ENCODE peak calls at places on chromosomes 1 and 21, in eight cellular contexts. Y is DMS153, V is NCI-H774, G is left lung, Q is NCI-H2029, F is fibroblast of lung, J is iPS-NIHi11, X is astrocyte. D is an unnamed sample.

GRCh38 chr1:66695121-66695520 is 57.1 kb upstream of the DYNLT5 start:
- DNase-seq in Y (no peak), V (no peak), G (no peak), Q (no peak), F (no peak), J (peak), X (no peak), D (no peak)

GRCh38 chr1:111723871-111724270 is 15.3 kb downstream of the INKA2 start:
- DNase-seq in Y (no peak), V (no peak), G (no peak), Q (no peak), F (no peak), J (no peak), X (no peak), D (no peak)

GRCh38 chr1:81549588-81550127 is 251.1 kb upstream of the ADGRL2 start:
- DNase-seq in Y (peak), V (peak), G (no peak), Q (no peak), F (peak), J (peak), X (peak), D (no peak)

GRCh38 chr1:183989078-183989577 is 48.4 kb downstream of the COLGALT2 start:
- DNase-seq in Y (no peak), V (no peak), G (no peak), Q (no peak), F (peak), J (peak), X (peak), D (no peak)

GRCh38 chr1:79568411-79568810 is 561.9 kb upstream of the ADGRL4 start:
- DNase-seq in Y (no peak), V (no peak), G (no peak), Q (no peak), F (peak), J (no peak), X (peak), D (no peak)

GRCh38 chr1:170808229-170808870 is 127.0 kb upstream of the MROH9 start:
- DNase-seq in Y (no peak), V (no peak), G (no peak), Q (no peak), F (no peak), J (no peak), X (no peak), D (no peak)

GRCh38 chr1:18344755-18345154 is 136.0 kb upstream of the KLHDC7A start:
- DNase-seq in Y (peak), V (no peak), G (no peak), Q (no peak), F (no peak), J (no peak), X (no peak), D (no peak)

GRCh38 chr1:206985162-206985749 is 15.0 kb upstream of the FCAMR start:
- DNase-seq in Y (no peak), V (no peak), G (no peak), Q (no peak), F (no peak), J (peak), X (no peak), D (no peak)

GRCh38 chr1:240173836-240174235 is 82.2 kb downstream of the FMN2 start:
- DNase-seq in Y (no peak), V (no peak), G (no peak), Q (no peak), F (no peak), J (no peak), X (no peak), D (no peak)

GRCh38 chr1:9850442-9851162 is 26.8 kb upstream of the CLSTN1 start:
- DNase-seq in Y (no peak), V (no peak), G (no peak), Q (no peak), F (no peak), J (peak), X (no peak), D (no peak)

GRCh38 chr1:160096491-160097116 is 1.8 kb downstream of the IGSF8 start:
- DNase-seq in Y (no peak), V (no peak), G (no peak), Q (no peak), F (peak), J (no peak), X (no peak), D (no peak)

GRCh38 chr1:207284209-207284892 is 37.1 kb upstream of the CD55 start:
- DNase-seq in Y (no peak), V (no peak), G (no peak), Q (no peak), F (no peak), J (no peak), X (no peak), D (no peak)

GRCh38 chr1:195345149-195345548 is 1263.1 kb downstream of the KCNT2 start:
- DNase-seq in Y (no peak), V (no peak), G (peak), Q (no peak), F (no peak), J (no peak), X (no peak), D (no peak)

GRCh38 chr21:42515708-42516502 is 2.3 kb downstream of the SLC37A1 start:
- DNase-seq in Y (peak), V (no peak), G (peak), Q (peak), F (no peak), J (peak), X (no peak), D (no peak)

GRCh38 chr1:165828581-165829329 is 1.3 kb downstream of the UCK2 start:
- DNase-seq in Y (peak), V (peak), G (peak), Q (peak), F (peak), J (peak), X (peak), D (peak)

GRCh38 chr1:220879090-220879508 is at the start of gene HLX:
- DNase-seq in Y (no peak), V (no peak), G (peak), Q (no peak), F (peak), J (peak), X (peak), D (peak)

GRCh38 chr1:248905662-248905948 is 430 bp upstream of the PGBD2 start:
- DNase-seq in Y (no peak), V (no peak), G (no peak), Q (no peak), F (no peak), J (no peak), X (no peak), D (no peak)

GRCh38 chr1:3702990-3703728 is 49.1 kb upstream of the CCDC27 start:
- DNase-seq in Y (no peak), V (no peak), G (no peak), Q (no peak), F (no peak), J (no peak), X (peak), D (no peak)

GRCh38 chr1:152115344-152115743 is at the start of gene TCHH:
- DNase-seq in Y (no peak), V (no peak), G (no peak), Q (no peak), F (no peak), J (no peak), X (no peak), D (no peak)

GRCh38 chr1:36068866-36069265 is 15.0 kb upstream of the TEKT2 start:
- DNase-seq in Y (no peak), V (no peak), G (no peak), Q (no peak), F (no peak), J (no peak), X (no peak), D (no peak)

GRCh38 chr1:24970399-24970753 is 40.3 kb upstream of the RUNX3 start:
- DNase-seq in Y (no peak), V (no peak), G (no peak), Q (no peak), F (peak), J (peak), X (peak), D (no peak)

GRCh38 chr21:17900281-17900989 is 81.3 kb upstream of the C21orf91 start:
- DNase-seq in Y (no peak), V (no peak), G (no peak), Q (no peak), F (no peak), J (no peak), X (no peak), D (no peak)

GRCh38 chr1:204232530-204232929 is 18.7 kb upstream of the GOLT1A start:
- DNase-seq in Y (no peak), V (no peak), G (no peak), Q (no peak), F (peak), J (no peak), X (no peak), D (no peak)

GRCh38 chr1:9815150-9815549 is 8.6 kb downstream of the CLSTN1 start:
- DNase-seq in Y (no peak), V (no peak), G (no peak), Q (no peak), F (no peak), J (no peak), X (no peak), D (no peak)

GRCh38 chr1:15056515-15057285 is 96.8 kb upstream of the TMEM51 start:
- DNase-seq in Y (no peak), V (no peak), G (no peak), Q (no peak), F (peak), J (no peak), X (peak), D (no peak)

GRCh38 chr1:76040327-76040868 is 34.1 kb upstream of the ST6GALNAC3 start:
- DNase-seq in Y (no peak), V (no peak), G (no peak), Q (peak), F (peak), J (peak), X (no peak), D (no peak)